ENCODE peak calls at places on chromosome 4, in eight cellular contexts. O is neural progenitor cell; Q is cardiac muscle cell; Y is heart right ventricle; F is CD8-positive, alpha-beta T cell; B is tibial nerve; I is lung; X is right lobe of liver. E is an unnamed sample.
A peak's percentile ranks its signal among the peaks of the same experiment; 100 is the strongest.

GRCh38 chr4:39913466-39913865 is 64.2 kb downstream of the PDS5A start:
- DNase-seq in B (no peak), F (no peak), Y (no peak), O (no peak), Q (no peak), X (no peak), I (no peak), E (no peak)

GRCh38 chr4:100738388-100739165 is 220.8 kb upstream of the EMCN start:
- DNase-seq in O (no peak), Y (no peak), Q (peak; percentile 67), F (no peak), X (no peak), B (no peak), I (no peak), E (no peak)

GRCh38 chr4:2266181-2266580 is 4.3 kb upstream of the MXD4 start:
- DNase-seq in Y (peak; percentile 80), B (peak; percentile 38), Q (peak; percentile 58), I (no peak), X (peak; percentile 68), F (no peak), O (no peak), E (no peak)

GRCh38 chr4:81715335-81715734 is 243.6 kb upstream of the RASGEF1B start:
- DNase-seq in X (no peak), I (no peak), B (no peak), F (no peak), Y (no peak), O (peak; percentile 74), Q (no peak), E (peak; percentile 60)

GRCh38 chr4:86569103-86569870 is 24.8 kb upstream of the PTPN13 start:
- DNase-seq in B (no peak), O (no peak), X (no peak), Q (no peak), F (no peak), I (no peak), Y (no peak), E (no peak)

GRCh38 chr4:177064724-177065394 is 244.8 kb upstream of the NEIL3 start:
- DNase-seq in X (no peak), Y (no peak), F (no peak), B (no peak), I (no peak), Q (no peak), O (no peak), E (peak; percentile 28)

GRCh38 chr4:110515676-110516075 is 39.7 kb downstream of the ENPEP start:
- DNase-seq in F (no peak), B (no peak), Y (no peak), Q (no peak), X (no peak), I (no peak), O (no peak), E (no peak)

GRCh38 chr4:156888762-156889161 is 82.8 kb downstream of the PDGFC start:
- DNase-seq in F (no peak), I (no peak), X (no peak), Y (no peak), B (no peak), O (no peak), Q (peak; percentile 74), E (no peak)

GRCh38 chr4:2105559-2105958 is 46.4 kb downstream of the NAT8L start:
- DNase-seq in Y (no peak), I (no peak), O (no peak), X (no peak), F (no peak), Q (peak; percentile 10), B (no peak), E (no peak)

GRCh38 chr4:40055379-40055872 is 1.2 kb upstream of the N4BP2 start:
- DNase-seq in Y (no peak), Q (no peak), X (no peak), O (no peak), B (no peak), I (no peak), F (no peak), E (no peak)

GRCh38 chr4:108611360-108611759 is 9.0 kb upstream of the RPL34 start:
- DNase-seq in B (no peak), F (no peak), X (no peak), Y (no peak), I (no peak), Q (peak; percentile 55), O (peak; percentile 11), E (no peak)

DNA sequence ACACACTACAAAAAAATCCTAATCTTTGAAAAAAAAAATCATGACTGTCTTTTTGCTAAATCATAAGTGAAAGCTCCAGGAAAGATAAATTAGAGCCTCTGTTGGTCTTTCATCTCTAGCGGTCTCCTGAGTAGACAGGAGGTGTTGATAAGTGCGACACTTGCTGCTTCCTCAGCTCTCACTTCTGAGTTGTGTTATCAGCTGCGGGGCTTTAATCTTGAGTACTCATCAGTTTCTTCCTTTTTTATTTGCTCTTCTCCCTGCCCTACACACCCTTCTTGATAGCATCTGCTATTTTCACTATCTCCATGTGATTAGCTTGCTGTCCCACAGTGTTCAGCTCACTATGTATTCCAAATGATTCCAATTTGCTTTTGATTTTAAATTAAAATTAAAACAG is 1449.2 kb downstream of the C4orf33 start:
- DNase-seq in O (no peak), F (no peak), I (no peak), B (no peak), X (no peak), Y (no peak), Q (no peak), E (no peak)
- H3K4me1 ChIP-seq in O (no peaks in the 10 kb centered on the region), F (no peaks in the 10 kb centered on the region), I (no peaks in the 10 kb centered on the region), B (no peaks in the 10 kb centered on the region), X (no peaks in the 10 kb centered on the region), Y (no peaks in the 10 kb centered on the region), Q (peaks cover 12% of the 10 kb centered on the region), E (no peaks in the 10 kb centered on the region)

DNA sequence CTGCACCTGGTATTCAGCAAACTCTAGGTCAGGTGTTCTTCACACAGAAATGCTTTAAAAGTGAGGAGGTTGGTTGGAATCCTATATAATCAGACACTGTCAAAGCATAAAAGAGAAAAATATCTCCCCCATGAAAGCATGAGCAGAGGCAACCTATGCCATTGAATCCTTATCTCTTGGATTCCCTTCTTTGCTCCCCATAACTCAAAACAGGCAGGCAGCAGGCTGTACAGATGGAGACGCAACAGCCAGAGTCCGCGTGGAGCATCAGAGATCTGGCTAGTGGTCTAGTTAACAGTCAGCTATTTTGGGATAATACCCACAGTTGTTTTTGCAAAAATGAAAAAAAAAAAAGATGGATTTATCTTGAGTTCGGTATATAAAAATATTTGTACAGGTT is 490.0 kb upstream of the TENM3 start:
- DNase-seq in F (no peak), I (no peak), Y (no peak), Q (no peak), O (no peak), X (no peak), B (no peak), E (no peak)
- H3K27me3 ChIP-seq in F (no peaks in the 10 kb centered on the region), I (no peaks in the 10 kb centered on the region), Y (no peaks in the 10 kb centered on the region), Q (no peaks in the 10 kb centered on the region), O (no peaks in the 10 kb centered on the region), X (no peaks in the 10 kb centered on the region), B (no peaks in the 10 kb centered on the region), E (no peaks in the 10 kb centered on the region)

GRCh38 chr4:184641022-184641421 is 8.2 kb downstream of the CASP3 start:
- DNase-seq in Q (no peak), O (no peak), B (no peak), F (no peak), X (no peak), Y (no peak), I (no peak), E (no peak)

GRCh38 chr4:184632842-184633241 is 16.4 kb downstream of the CASP3 start:
- DNase-seq in F (no peak), X (no peak), O (no peak), Y (no peak), I (no peak), Q (no peak), B (no peak), E (no peak)

GRCh38 chr4:184636897-184637296 is 12.3 kb downstream of the CASP3 start:
- DNase-seq in O (no peak), B (no peak), X (no peak), Q (no peak), Y (no peak), F (no peak), I (no peak), E (no peak)

GRCh38 chr4:184635381-184635780 is 13.9 kb downstream of the CASP3 start:
- DNase-seq in B (no peak), X (no peak), I (no peak), Q (peak; percentile 36), F (no peak), O (no peak), Y (no peak), E (no peak)

GRCh38 chr4:184636144-184636543 is 13.1 kb downstream of the CASP3 start:
- DNase-seq in Y (no peak), B (no peak), F (no peak), O (no peak), Q (no peak), I (no peak), X (no peak), E (no peak)
- H3K36me3 ChIP-seq in Y (no peaks in the 10 kb centered on the region), B (peaks cover 12% of the 10 kb centered on the region), F (peaks cover 28% of the 10 kb centered on the region), O (peaks cover 4% of the 10 kb centered on the region), Q (peaks cover 28% of the 10 kb centered on the region), I (peaks cover 19% of the 10 kb centered on the region), X (no peaks in the 10 kb centered on the region), E (peaks cover 16% of the 10 kb centered on the region)

GRCh38 chr4:82776925-82777542 is 21.6 kb downstream of the SCD5 start:
- DNase-seq in O (no peak), B (no peak), Q (peak; percentile 39), I (no peak), Y (no peak), F (no peak), X (no peak), E (no peak)

GRCh38 chr4:82779032-82779431 is 19.6 kb downstream of the SCD5 start:
- DNase-seq in Q (peak; percentile 63), X (no peak), O (no peak), I (no peak), B (no peak), F (no peak), Y (no peak), E (no peak)

GRCh38 chr4:82782626-82783025 is 16.0 kb downstream of the SCD5 start:
- DNase-seq in B (no peak), I (no peak), Y (no peak), O (no peak), F (no peak), Q (no peak), X (no peak), E (peak; percentile 75)

GRCh38 chr4:82777857-82778525 is 20.6 kb downstream of the SCD5 start:
- DNase-seq in Q (no peak), B (no peak), Y (no peak), O (no peak), X (no peak), I (no peak), F (no peak), E (no peak)

GRCh38 chr4:82780398-82781231 is 18.0 kb downstream of the SCD5 start:
- DNase-seq in I (peak; percentile 67), F (no peak), X (peak; percentile 72), B (peak; percentile 83), Y (peak; percentile 80), Q (peak; percentile 83), O (no peak), E (peak; percentile 21)
- H3K4me1 ChIP-seq in I (no peaks in the 10 kb centered on the region), F (no peaks in the 10 kb centered on the region), X (no peaks in the 10 kb centered on the region), B (peaks cover 9% of the 10 kb centered on the region), Y (peaks cover 29% of the 10 kb centered on the region), Q (peaks cover 8% of the 10 kb centered on the region), O (peaks cover 35% of the 10 kb centered on the region), E (peaks cover 32% of the 10 kb centered on the region)